ENCODE peak calls at places on chromosomes 6 and 20, in five cellular contexts. One of them, this sample, is unnamed.

GRCh38 chr20:52160805-52161204 is 30.8 kb downstream of the ZFP64 start:
- DNase-seq in heart left ventricle: no peak
- DNase-seq in keratinocyte: no peak
- DNase-seq in HepG2: no peak
- DNase-seq in astrocyte: no peak
- DNase-seq in this sample: peak

GRCh38 chr6:16540804-16541752 is 220.2 kb downstream of the ATXN1 start:
- DNase-seq in heart left ventricle: no peak
- DNase-seq in keratinocyte: no peak
- DNase-seq in HepG2: no peak
- DNase-seq in astrocyte: no peak
- DNase-seq in this sample: no peak

GRCh38 chr20:37243937-37244571 is 17.6 kb downstream of the GHRH start:
- DNase-seq in heart left ventricle: peak
- DNase-seq in keratinocyte: no peak
- DNase-seq in HepG2: no peak
- DNase-seq in astrocyte: no peak
- DNase-seq in this sample: no peak

GRCh38 chr20:45400346-45401031 is 7.6 kb upstream of the DBNDD2 start:
- DNase-seq in heart left ventricle: no peak
- DNase-seq in keratinocyte: no peak
- DNase-seq in HepG2: no peak
- DNase-seq in astrocyte: no peak
- DNase-seq in this sample: no peak

GRCh38 chr6:112010328-112010727 is 43.6 kb upstream of the CCN6 start:
- DNase-seq in heart left ventricle: no peak
- DNase-seq in keratinocyte: no peak
- DNase-seq in HepG2: peak
- DNase-seq in astrocyte: no peak
- DNase-seq in this sample: no peak

GRCh38 chr6:102154176-102154575 is 760.7 kb downstream of the GRIK2 start:
- DNase-seq in heart left ventricle: no peak
- DNase-seq in keratinocyte: no peak
- DNase-seq in HepG2: no peak
- DNase-seq in astrocyte: no peak
- DNase-seq in this sample: no peak

GRCh38 chr6:14129572-14129971 is 12.0 kb downstream of the CD83 start:
- DNase-seq in heart left ventricle: peak
- DNase-seq in keratinocyte: no peak
- DNase-seq in HepG2: peak
- DNase-seq in astrocyte: peak
- DNase-seq in this sample: no peak

GRCh38 chr20:23317081-23317480 is 33.5 kb upstream of the NXT1 start:
- DNase-seq in heart left ventricle: no peak
- DNase-seq in keratinocyte: no peak
- DNase-seq in HepG2: no peak
- DNase-seq in astrocyte: no peak
- DNase-seq in this sample: no peak

GRCh38 chr6:164325168-164325567 is 910.6 kb downstream of the QKI start:
- DNase-seq in heart left ventricle: no peak
- DNase-seq in keratinocyte: no peak
- DNase-seq in HepG2: no peak
- DNase-seq in astrocyte: no peak
- DNase-seq in this sample: no peak

GRCh38 chr20:52619101-52619500 is 353.1 kb upstream of the TSHZ2 start:
- DNase-seq in heart left ventricle: no peak
- DNase-seq in keratinocyte: no peak
- DNase-seq in HepG2: no peak
- DNase-seq in astrocyte: no peak
- DNase-seq in this sample: no peak

GRCh38 chr20:11585752-11586352 is 331.8 kb upstream of the BTBD3 start:
- DNase-seq in heart left ventricle: no peak
- DNase-seq in keratinocyte: no peak
- DNase-seq in HepG2: peak
- DNase-seq in astrocyte: peak
- DNase-seq in this sample: no peak

GRCh38 chr6:20334334-20334733 is 67.3 kb upstream of the E2F3 start:
- DNase-seq in heart left ventricle: peak
- DNase-seq in keratinocyte: no peak
- DNase-seq in HepG2: no peak
- DNase-seq in astrocyte: no peak
- DNase-seq in this sample: no peak

GRCh38 chr6:150813319-150813992 is 52.0 kb upstream of the MTHFD1L start:
- DNase-seq in heart left ventricle: no peak
- DNase-seq in keratinocyte: no peak
- DNase-seq in HepG2: no peak
- DNase-seq in astrocyte: peak
- DNase-seq in this sample: peak

GRCh38 chr6:76940186-76940585 is 523.1 kb downstream of the HTR1B start:
- DNase-seq in heart left ventricle: no peak
- DNase-seq in keratinocyte: no peak
- DNase-seq in HepG2: no peak
- DNase-seq in astrocyte: no peak
- DNase-seq in this sample: no peak

GRCh38 chr6:95690328-95690727 is 113.0 kb downstream of the MANEA start:
- DNase-seq in heart left ventricle: no peak
- DNase-seq in keratinocyte: no peak
- DNase-seq in HepG2: no peak
- DNase-seq in astrocyte: no peak
- DNase-seq in this sample: no peak

GRCh38 chr6:33691456-33692077 is 19.9 kb downstream of the UQCC2 start:
- DNase-seq in heart left ventricle: no peak
- DNase-seq in keratinocyte: no peak
- DNase-seq in HepG2: no peak
- DNase-seq in astrocyte: no peak
- DNase-seq in this sample: no peak
- H3K27ac ChIP-seq in heart left ventricle: peak
- H3K27ac ChIP-seq in keratinocyte: no peak
- H3K27ac ChIP-seq in HepG2: no peak
- H3K27ac ChIP-seq in astrocyte: no peak
- H3K27ac ChIP-seq in this sample: no peak

GRCh38 chr20:62293111-62293784 is 9.5 kb upstream of the ADRM1 start:
- DNase-seq in heart left ventricle: no peak
- DNase-seq in keratinocyte: no peak
- DNase-seq in HepG2: no peak
- DNase-seq in astrocyte: no peak
- DNase-seq in this sample: no peak
- H3K27ac ChIP-seq in heart left ventricle: no peak
- H3K27ac ChIP-seq in keratinocyte: no peak
- H3K27ac ChIP-seq in HepG2: no peak
- H3K27ac ChIP-seq in astrocyte: no peak
- H3K27ac ChIP-seq in this sample: no peak

GRCh38 chr6:155212106-155212505 is 51.7 kb upstream of the CLDN20 start:
- DNase-seq in heart left ventricle: no peak
- DNase-seq in keratinocyte: no peak
- DNase-seq in HepG2: no peak
- DNase-seq in astrocyte: peak
- DNase-seq in this sample: no peak

GRCh38 chr6:155216312-155217028 is 47.3 kb upstream of the CLDN20 start:
- DNase-seq in heart left ventricle: no peak
- DNase-seq in keratinocyte: no peak
- DNase-seq in HepG2: no peak
- DNase-seq in astrocyte: no peak
- DNase-seq in this sample: no peak

GRCh38 chr6:155213611-155214372 is 50.0 kb upstream of the CLDN20 start:
- DNase-seq in heart left ventricle: no peak
- DNase-seq in keratinocyte: peak
- DNase-seq in HepG2: no peak
- DNase-seq in astrocyte: no peak
- DNase-seq in this sample: no peak

GRCh38 chr6:155215906-155216305 is 47.9 kb upstream of the CLDN20 start:
- DNase-seq in heart left ventricle: no peak
- DNase-seq in keratinocyte: no peak
- DNase-seq in HepG2: no peak
- DNase-seq in astrocyte: no peak
- DNase-seq in this sample: no peak

DNA sequence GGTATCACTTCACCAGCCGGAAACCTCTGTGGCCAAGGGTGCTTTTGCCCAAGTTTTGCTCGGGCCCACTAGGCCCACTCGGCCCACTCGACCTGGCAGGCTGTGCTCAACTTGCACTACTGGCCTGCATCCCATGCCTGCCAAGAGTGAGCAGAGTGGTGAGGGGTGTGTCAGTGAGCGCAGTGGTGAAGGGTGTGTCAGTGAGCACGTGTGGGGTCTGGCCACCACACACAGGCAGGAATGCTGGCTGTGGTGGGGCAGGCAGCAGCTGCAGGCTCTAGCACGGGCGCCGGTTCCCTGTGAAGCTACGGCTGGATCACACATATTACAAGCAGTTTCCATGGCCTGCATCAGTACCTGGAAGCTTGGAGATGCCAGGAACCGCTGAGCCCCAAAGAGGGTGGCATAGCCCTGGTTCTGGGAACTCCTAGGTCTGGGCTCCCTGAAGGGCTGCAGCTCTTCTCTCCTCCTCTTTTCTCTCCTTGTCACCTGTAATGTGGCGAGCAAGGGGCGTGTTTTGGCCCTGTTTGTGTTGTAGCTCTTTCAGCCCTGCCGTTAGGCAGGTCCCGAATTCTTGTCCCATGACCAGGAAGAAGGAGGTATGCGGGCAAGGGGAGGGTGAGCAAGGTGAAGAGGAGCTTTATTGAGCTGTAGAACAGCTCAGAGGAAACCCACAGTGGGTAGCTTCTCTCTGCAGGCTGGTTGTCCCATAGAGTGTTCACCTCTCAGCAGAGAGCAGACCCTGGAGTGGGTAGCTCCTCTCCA is 51.0 kb upstream of the CLDN20 start:
- DNase-seq in heart left ventricle: no peak
- DNase-seq in keratinocyte: peak
- DNase-seq in HepG2: no peak
- DNase-seq in astrocyte: peak
- DNase-seq in this sample: no peak
- H3K27ac ChIP-seq in heart left ventricle: no peak
- H3K27ac ChIP-seq in keratinocyte: peak
- H3K27ac ChIP-seq in HepG2: no peak
- H3K27ac ChIP-seq in astrocyte: no peak
- H3K27ac ChIP-seq in this sample: peak

GRCh38 chr6:22958677-22959076 is 389.3 kb downstream of the HDGFL1 start:
- DNase-seq in heart left ventricle: no peak
- DNase-seq in keratinocyte: no peak
- DNase-seq in HepG2: no peak
- DNase-seq in astrocyte: no peak
- DNase-seq in this sample: no peak
- H3K27ac ChIP-seq in heart left ventricle: no peak
- H3K27ac ChIP-seq in keratinocyte: no peak
- H3K27ac ChIP-seq in HepG2: no peak
- H3K27ac ChIP-seq in astrocyte: no peak
- H3K27ac ChIP-seq in this sample: no peak

DNA sequence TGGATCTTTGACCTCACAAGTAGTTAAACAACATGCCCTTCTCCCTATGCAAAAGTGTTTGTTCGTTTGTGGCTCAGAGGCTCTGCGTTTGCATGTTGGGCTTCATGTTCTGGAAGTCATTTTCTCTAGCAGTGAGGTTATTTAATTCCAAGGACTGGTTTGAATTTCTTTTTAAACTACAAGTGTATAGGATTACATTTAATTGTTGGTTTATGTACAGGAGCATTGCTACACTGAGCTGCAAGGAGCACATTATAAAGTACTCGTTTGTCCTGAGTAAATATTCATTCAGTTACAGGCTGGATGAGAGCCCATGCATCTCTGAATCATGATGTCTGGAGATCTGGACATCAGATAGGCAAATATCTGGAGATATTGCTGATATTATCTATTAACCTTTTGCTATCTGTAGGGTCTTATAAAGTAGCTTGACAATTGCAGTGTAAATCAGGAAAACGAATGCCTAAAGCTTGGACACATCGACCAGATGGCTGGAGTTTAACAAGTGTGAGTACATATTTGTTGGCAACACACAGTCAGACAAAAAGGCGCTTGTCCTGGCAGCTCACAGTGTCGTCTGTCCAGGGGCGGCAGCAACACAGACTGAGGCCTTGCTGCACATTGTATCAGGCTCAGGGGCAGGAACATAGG is 84.6 kb downstream of the PDE7B start:
- DNase-seq in heart left ventricle: no peak
- DNase-seq in keratinocyte: no peak
- DNase-seq in HepG2: no peak
- DNase-seq in astrocyte: peak
- DNase-seq in this sample: peak
- H3K27ac ChIP-seq in heart left ventricle: peak
- H3K27ac ChIP-seq in keratinocyte: peak
- H3K27ac ChIP-seq in HepG2: no peak
- H3K27ac ChIP-seq in astrocyte: peak
- H3K27ac ChIP-seq in this sample: peak

GRCh38 chr20:57659131-57659788 is 39.0 kb upstream of the ZBP1 start:
- DNase-seq in heart left ventricle: peak
- DNase-seq in keratinocyte: no peak
- DNase-seq in HepG2: no peak
- DNase-seq in astrocyte: no peak
- DNase-seq in this sample: no peak
- H3K27ac ChIP-seq in heart left ventricle: no peak
- H3K27ac ChIP-seq in keratinocyte: no peak
- H3K27ac ChIP-seq in HepG2: no peak
- H3K27ac ChIP-seq in astrocyte: no peak
- H3K27ac ChIP-seq in this sample: peak